ENCODE peak calls at places on chromosomes 12 and 14, in four cellular contexts. O is mesendoderm, Y is H9, T is trophoblast cell. F is an unnamed sample.

GRCh38 chr14:69658664-69659261 is 47.4 kb downstream of the SUSD6 start:
- DNase-seq in T (no peak), O (no peak), Y (no peak), F (no peak)

GRCh38 chr12:109182041-109182839 is 65.9 kb downstream of the ACACB start:
- DNase-seq in Y (no peak), T (no peak), O (no peak), F (no peak)

GRCh38 chr14:51000566-51000965 is 56.3 kb upstream of the PYGL start:
- DNase-seq in T (peak; percentile 81), O (no peak), Y (no peak), F (no peak)

GRCh38 chr14:82647088-82647697 is 1113.5 kb upstream of the SEL1L start:
- DNase-seq in Y (no peak), O (no peak), T (no peak), F (no peak)

GRCh38 chr14:91835920-91836843 is 31.2 kb downstream of the TC2N start:
- DNase-seq in O (peak; percentile 93), Y (peak; percentile 89), T (peak; percentile 74), F (peak; percentile 64)

GRCh38 chr12:120709976-120710804 is at the start of gene UNC119B:
- DNase-seq in Y (peak; percentile 89), O (peak; percentile 74), T (peak; percentile 42), F (peak; percentile 64)

GRCh38 chr12:93762059-93762719 is 85.0 kb downstream of the CRADD start:
- DNase-seq in Y (no peak), O (no peak), T (no peak), F (no peak)

GRCh38 chr12:56110571-56110970 is 5.9 kb upstream of the RPL41 start:
- DNase-seq in Y (no peak), O (no peak), T (no peak), F (no peak)

GRCh38 chr14:79278798-79279644 is 932.3 kb downstream of the DIO2 start:
- DNase-seq in O (peak; percentile 97), T (peak; percentile 95), Y (peak; percentile 97), F (peak; percentile 93)

GRCh38 chr12:8692573-8692972 is 5.2 kb upstream of the RIMKLB start:
- DNase-seq in O (peak; percentile 91), T (no peak), Y (peak; percentile 86), F (peak; percentile 55)

GRCh38 chr12:115312901-115313300 is 628.9 kb upstream of the TBX3 start:
- DNase-seq in O (no peak), Y (no peak), T (no peak), F (no peak)

GRCh38 chr14:71139058-71139946 is 232.0 kb downstream of the PCNX1 start:
- DNase-seq in Y (peak; percentile 72), T (no peak), O (peak; percentile 58), F (peak; percentile 58)

GRCh38 chr12:110266980-110267620 is 13.9 kb upstream of the ATP2A2 start:
- DNase-seq in T (no peak), Y (no peak), O (no peak), F (no peak)

GRCh38 chr14:86708846-86709339 is 1178.9 kb downstream of the FLRT2 start:
- DNase-seq in O (no peak), T (no peak), Y (no peak), F (no peak)

GRCh38 chr12:89016970-89017778 is 335.1 kb downstream of the DUSP6 start:
- DNase-seq in T (peak; percentile 34), Y (peak; percentile 38), O (peak; percentile 73), F (peak; percentile 62)

GRCh38 chr12:116434155-116435065 is 124.8 kb upstream of the MAP1LC3B2 start:
- DNase-seq in Y (peak; percentile 89), O (peak; percentile 95), T (peak; percentile 97), F (no peak)

GRCh38 chr12:165862-166368 is 48.0 kb downstream of the SLC6A12 start:
- DNase-seq in T (no peak), Y (no peak), O (no peak), F (no peak)

GRCh38 chr12:106345739-106346138 is 11.8 kb upstream of the POLR3B start:
- DNase-seq in O (peak; percentile 91), T (peak; percentile 84), Y (peak; percentile 83), F (peak; percentile 29)

GRCh38 chr12:115489253-115489652 is 788.2 kb downstream of the MED13L start:
- DNase-seq in T (no peak), O (no peak), Y (no peak), F (no peak)

GRCh38 chr12:91139264-91139663 is 28.0 kb upstream of the LUM start:
- DNase-seq in T (no peak), O (peak; percentile 38), Y (no peak), F (no peak)

GRCh38 chr14:73738518-73739173 is 24.5 kb upstream of the PNMA1 start:
- DNase-seq in O (no peak), Y (peak; percentile 16), T (no peak), F (no peak)

GRCh38 chr12:15988983-15989382 is 77.9 kb downstream of the DERA start:
- DNase-seq in O (no peak), T (no peak), Y (no peak), F (no peak)

GRCh38 chr12:76277480-76277879 is 70.7 kb downstream of the BBS10 start:
- DNase-seq in T (no peak), O (no peak), Y (no peak), F (no peak)

GRCh38 chr12:52037248-52037861 is 13.9 kb upstream of the NR4A1 start:
- DNase-seq in O (peak; percentile 72), Y (peak; percentile 61), T (peak; percentile 75), F (no peak)
- H2BK5ac ChIP-seq in O (no peak overlapping the region), Y (no peak overlapping the region), T (peak overlapping the region; percentile 27), F (peak overlapping the region; percentile 84)

DNA sequence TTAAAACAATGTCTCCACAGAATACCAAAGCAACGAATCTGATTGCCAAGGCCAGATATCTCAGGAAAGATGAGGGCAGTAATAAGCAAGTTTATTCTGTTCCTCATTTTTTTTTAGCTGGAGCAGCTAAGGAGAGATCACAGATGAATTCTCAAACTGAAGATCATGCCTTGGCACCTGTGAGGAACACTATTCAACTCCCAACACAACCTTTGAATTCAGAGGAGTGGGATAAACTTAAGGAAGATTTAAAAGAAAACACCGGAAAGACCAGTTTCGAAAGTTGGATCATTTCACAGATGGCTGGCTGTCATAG is 994 bp downstream of the PRORP start:
- DNase-seq in Y (no peak), O (no peak), T (no peak), F (no peak)
- H2BK5ac ChIP-seq in Y (no peak overlapping the region), O (no peak overlapping the region), T (no peak overlapping the region), F (no peak overlapping the region)

DNA sequence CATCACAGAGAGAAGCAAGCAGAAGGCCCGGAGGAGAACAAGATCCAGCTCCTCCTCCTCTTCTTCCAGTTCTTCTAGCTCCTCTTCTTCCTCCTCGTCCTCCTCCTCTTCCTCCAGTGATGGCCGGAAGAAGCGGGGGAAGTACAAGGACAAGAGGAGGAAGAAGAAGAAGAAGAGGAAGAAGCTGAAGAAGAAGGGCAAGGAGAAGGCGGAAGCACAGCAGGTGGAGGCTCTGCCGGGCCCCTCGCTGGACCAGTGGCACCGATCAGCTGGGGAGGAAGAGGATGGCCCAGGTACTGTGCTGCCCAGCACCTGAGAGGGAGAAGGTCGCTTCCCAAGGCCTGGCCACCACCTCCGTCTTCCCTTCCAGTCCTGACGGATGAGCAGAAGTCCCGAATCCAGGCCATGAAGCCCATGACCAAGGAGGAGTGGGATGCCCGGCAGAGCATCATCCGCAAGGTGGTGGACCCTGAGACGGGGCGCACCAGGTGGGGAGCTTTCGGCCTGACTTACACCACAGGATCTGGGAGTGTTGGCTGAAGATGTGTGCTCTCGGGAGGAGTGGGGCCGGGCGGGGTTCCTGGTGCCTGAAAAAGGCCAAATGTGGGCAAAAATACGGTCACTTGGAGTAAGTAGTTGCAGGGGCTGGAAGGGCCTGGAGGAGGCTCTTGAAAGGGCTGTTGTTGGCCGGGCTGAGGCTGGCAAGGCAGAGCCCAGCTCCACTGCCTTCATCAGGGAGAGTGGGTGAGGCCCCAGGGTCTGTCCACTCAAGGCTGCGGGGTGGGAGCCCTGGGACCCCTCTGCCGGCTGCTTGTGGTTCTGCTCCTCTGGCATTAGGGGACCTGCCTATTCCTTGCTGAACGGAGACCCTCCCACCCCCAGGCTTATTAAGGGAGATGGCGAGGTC is 1.4 kb downstream of the ARL6IP4 start:
- DNase-seq in O (no peak), Y (no peak), T (no peak), F (no peak)
- H2BK5ac ChIP-seq in O (no peak overlapping the region), Y (no peak overlapping the region), T (no peak overlapping the region), F (no peak overlapping the region)

DNA sequence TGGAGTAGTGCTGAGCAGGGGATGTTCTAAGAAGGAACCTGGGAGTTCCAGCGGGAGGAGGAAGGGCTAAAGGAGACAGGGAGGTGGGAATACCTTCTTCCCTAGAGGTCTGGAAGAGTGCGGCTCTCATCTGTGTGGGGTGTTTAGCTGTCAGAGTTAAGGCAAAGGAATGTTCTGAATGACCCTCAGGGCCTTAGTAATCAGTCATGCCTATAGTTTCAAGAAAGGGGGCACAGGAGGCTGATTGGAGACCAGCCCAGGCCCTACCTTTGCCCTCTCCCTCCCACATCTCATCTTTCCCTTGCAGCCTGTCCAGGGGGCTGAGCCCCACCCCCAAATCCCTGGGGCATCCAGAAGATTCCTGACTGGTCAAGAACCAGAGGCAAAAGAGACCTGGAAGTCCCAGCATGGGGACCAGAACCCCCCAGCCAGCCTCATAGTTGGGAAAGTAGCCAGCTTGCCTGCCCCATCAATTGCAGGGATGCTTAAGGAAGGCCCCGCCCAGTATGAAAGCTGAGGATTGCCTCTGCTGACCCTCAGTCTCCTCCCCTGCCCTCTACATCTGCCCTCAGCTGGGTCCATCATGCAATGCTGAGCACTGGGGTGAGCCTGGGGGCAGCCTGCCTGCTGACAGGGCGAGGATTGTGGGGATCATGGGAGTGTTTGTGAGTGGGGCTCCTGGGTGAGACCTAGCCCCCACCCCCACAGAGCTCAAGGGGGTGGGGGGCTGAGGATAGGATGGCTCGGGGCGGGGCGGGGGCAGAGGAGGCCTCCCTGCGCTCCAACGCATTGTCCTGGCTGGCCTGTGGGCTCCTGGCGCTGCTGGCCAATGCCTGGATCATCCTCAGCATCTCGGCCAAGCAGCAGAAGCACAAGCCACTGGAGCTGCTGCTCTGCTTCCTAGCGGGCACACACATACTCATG is 1.8 kb downstream of the GPR162 start:
- DNase-seq in Y (no peak), O (peak; percentile 68), T (no peak), F (no peak)
- H2BK5ac ChIP-seq in Y (no peak overlapping the region), O (no peak overlapping the region), T (no peak overlapping the region), F (peak overlapping the region; percentile 33)

GRCh38 chr12:1579626-1580025 is 14.8 kb downstream of the FBXL14 start:
- DNase-seq in O (no peak), Y (no peak), T (no peak), F (no peak)

GRCh38 chr12:1580036-1580435 is 14.3 kb downstream of the FBXL14 start:
- DNase-seq in T (no peak), Y (no peak), O (no peak), F (peak; percentile 91)

GRCh38 chr12:1581973-1582708 is 12.2 kb downstream of the FBXL14 start:
- DNase-seq in Y (no peak), T (no peak), O (no peak), F (no peak)

GRCh38 chr12:1582709-1583050 is 11.7 kb downstream of the FBXL14 start:
- DNase-seq in T (no peak), O (no peak), Y (no peak), F (no peak)

GRCh38 chr12:1580526-1580925 is 13.9 kb downstream of the FBXL14 start:
- DNase-seq in O (peak; percentile 46), T (no peak), Y (no peak), F (peak; percentile 95)
- H2BK5ac ChIP-seq in O (no peak overlapping the region), T (no peak overlapping the region), Y (no peak overlapping the region), F (no peak overlapping the region)

GRCh38 chr14:54774824-54775223 is 127.8 kb downstream of the GCH1 start:
- DNase-seq in T (no peak), Y (no peak), O (no peak), F (no peak)
- H2BK5ac ChIP-seq in T (no peak overlapping the region), Y (no peak overlapping the region), O (no peak overlapping the region), F (no peak overlapping the region)